ENCODE peak calls at places on chromosomes 3 and 15, in ten cellular contexts. Z, U, C, F, W, O, S, T, H and P are unnamed samples.

GRCh38 chr3:101172516-101172915 is 147.9 kb downstream of the IMPG2 start:
- DNase-seq in O (no peak), C (no peak), F (no peak), W (no peak), H (no peak), Z (no peak), T (no peak), U (no peak), S (no peak), P (no peak)

GRCh38 chr3:108472011-108472591 is 38.3 kb downstream of the MYH15 start:
- DNase-seq in H (no peak), T (no peak), W (peak; percentile 81), F (no peak), S (no peak), Z (no peak), O (peak; percentile 92), C (no peak), U (no peak), P (no peak)

GRCh38 chr15:86588413-86588812 is 508.7 kb downstream of the AGBL1 start:
- DNase-seq in C (no peak), H (no peak), F (no peak), U (no peak), O (no peak), T (no peak), S (no peak), Z (no peak), W (no peak), P (no peak)

GRCh38 chr3:28674212-28674611 is 325.6 kb upstream of the AZI2 start:
- DNase-seq in U (no peak), F (no peak), S (no peak), C (no peak), T (no peak), H (no peak), W (no peak), O (no peak), Z (no peak), P (no peak)

GRCh38 chr3:139561959-139562676 is 22.6 kb upstream of the RBP1 start:
- DNase-seq in W (peak; percentile 52), S (no peak), F (no peak), U (peak; percentile 59), H (no peak), O (peak; percentile 41), Z (no peak), T (no peak), C (peak; percentile 65), P (peak; percentile 72)

GRCh38 chr3:197256836-197257444 is 41.5 kb downstream of the DLG1 start:
- DNase-seq in Z (peak; percentile 13), F (peak; percentile 43), S (no peak), C (peak; percentile 38), W (peak; percentile 78), H (peak; percentile 12), O (peak; percentile 60), U (peak; percentile 44), T (no peak), P (peak; percentile 52)

GRCh38 chr15:73723146-73723545 is 30.0 kb downstream of the INSYN1 start:
- DNase-seq in T (no peak), U (no peak), H (no peak), W (no peak), S (no peak), C (no peak), Z (no peak), F (no peak), O (no peak), P (no peak)

GRCh38 chr3:21876742-21877141 is 125.7 kb upstream of the ZNF385D start:
- DNase-seq in C (no peak), Z (no peak), T (no peak), O (no peak), H (no peak), F (no peak), S (no peak), W (no peak), U (no peak), P (peak; percentile 41)

GRCh38 chr15:58741032-58741431 is 8.5 kb downstream of the ADAM10 start:
- DNase-seq in S (no peak), F (no peak), H (no peak), T (no peak), W (no peak), Z (no peak), C (no peak), U (no peak), O (no peak), P (no peak)

GRCh38 chr3:126921425-126921824 is 61.5 kb upstream of the PLXNA1 start:
- DNase-seq in T (no peak), W (peak; percentile 39), O (no peak), S (no peak), Z (no peak), F (no peak), U (no peak), H (no peak), C (no peak), P (no peak)

GRCh38 chr3:15804553-15805095 is 6.8 kb upstream of the ANKRD28 start:
- DNase-seq in S (no peak), C (no peak), O (no peak), H (no peak), W (no peak), F (no peak), Z (no peak), U (no peak), T (no peak), P (no peak)

GRCh38 chr15:48928877-48929538 is 34.7 kb downstream of the SHC4 start:
- DNase-seq in O (no peak), U (no peak), F (no peak), W (no peak), Z (no peak), C (no peak), S (no peak), T (no peak), H (no peak), P (no peak)

GRCh38 chr3:170869240-170869592 is 779 bp downstream of the RPL22L1 start:
- DNase-seq in C (no peak), Z (no peak), O (no peak), W (no peak), F (peak; percentile 11), T (no peak), H (no peak), U (no peak), S (no peak), P (no peak)

GRCh38 chr15:33140326-33140725 is 54.2 kb downstream of the FMN1 start:
- DNase-seq in F (no peak), U (no peak), W (no peak), Z (no peak), C (no peak), S (no peak), T (no peak), O (no peak), H (no peak), P (no peak)

GRCh38 chr15:63473999-63474809 is 30.2 kb upstream of the USP3 start:
- DNase-seq in S (no peak), Z (peak; percentile 24), U (no peak), H (peak; percentile 31), W (peak; percentile 45), O (peak; percentile 93), C (no peak), F (peak; percentile 51), T (peak; percentile 15), P (peak; percentile 73)

GRCh38 chr3:151387443-151388241 is 3.1 kb upstream of the P2RY12 start:
- DNase-seq in U (no peak), O (no peak), S (no peak), W (no peak), T (no peak), F (no peak), Z (no peak), C (no peak), H (no peak), P (no peak)

GRCh38 chr15:63059573-63060216 is 17.1 kb downstream of the TPM1 start:
- DNase-seq in F (no peak), C (no peak), W (no peak), Z (no peak), S (no peak), O (no peak), T (no peak), H (no peak), U (no peak), P (no peak)

GRCh38 chr3:81846988-81847387 is 85.5 kb upstream of the GBE1 start:
- DNase-seq in S (no peak), H (no peak), C (no peak), T (no peak), Z (no peak), W (no peak), O (no peak), F (no peak), U (no peak), P (no peak)

GRCh38 chr15:35137175-35137574 is 52.1 kb upstream of the NANOGP8 start:
- DNase-seq in S (no peak), T (no peak), O (no peak), F (no peak), C (no peak), W (no peak), H (no peak), Z (no peak), U (no peak), P (no peak)

GRCh38 chr3:104069114-104069513 is 1297.6 kb upstream of the ALCAM start:
- DNase-seq in U (no peak), F (no peak), S (no peak), W (no peak), T (no peak), O (peak; percentile 16), Z (no peak), C (no peak), H (no peak), P (no peak)

GRCh38 chr15:74123131-74123429 is 7.3 kb upstream of the ISLR2 start:
- DNase-seq in W (no peak), T (no peak), Z (no peak), H (no peak), O (no peak), C (no peak), F (no peak), U (peak; percentile 49), S (no peak), P (peak; percentile 78)